ENCODE peak calls at places on chromosome 10, in eight cellular contexts. O is gastrocnemius medialis, V is IMR-90, B is thoracic aorta, L is body of pancreas, Y is endodermal cell, C is fibroblast of lung, R is heart left ventricle. W is an unnamed sample.

GRCh38 chr10:75470901-75471300 is 39.5 kb downstream of the LRMDA start:
- DNase-seq in V (no peak), Y (no peak), L (no peak), O (no peak), R (no peak), C (peak), B (no peak), W (no peak)

GRCh38 chr10:72058989-72059842 is 29.1 kb downstream of the SPOCK2 start:
- DNase-seq in L (no peak), V (no peak), C (peak), Y (no peak), R (no peak), B (no peak), O (no peak), W (no peak)

GRCh38 chr10:59366310-59366709 is 4.0 kb upstream of the FAM13C start:
- DNase-seq in C (no peak), L (peak), V (no peak), Y (no peak), R (peak), O (peak), B (no peak), W (no peak)

GRCh38 chr10:79983286-79983909 is 34.5 kb upstream of the SFTPD start:
- DNase-seq in V (no peak), L (no peak), Y (no peak), C (no peak), O (no peak), R (no peak), B (no peak), W (no peak)

GRCh38 chr10:46311501-46311951 is 24.7 kb downstream of the ANTXRL start:
- DNase-seq in V (no peak), Y (no peak), R (no peak), C (no peak), L (peak), B (no peak), O (no peak), W (peak)

GRCh38 chr10:79339266-79339665 is 8.0 kb upstream of the PPIF start:
- DNase-seq in R (no peak), O (no peak), Y (no peak), B (no peak), C (no peak), L (no peak), V (no peak), W (peak)

GRCh38 chr10:128268015-128268722 is 141.9 kb upstream of the MKI67 start:
- DNase-seq in Y (peak), L (no peak), B (no peak), C (peak), R (no peak), V (no peak), O (no peak), W (no peak)

GRCh38 chr10:43843331-43844101 is 194.8 kb upstream of the ZNF32 start:
- DNase-seq in C (peak), Y (no peak), O (peak), B (no peak), R (no peak), L (no peak), V (peak), W (no peak)

GRCh38 chr10:4835494-4835918 is 9.5 kb downstream of the AKR1E2 start:
- DNase-seq in O (no peak), Y (no peak), R (no peak), B (no peak), V (no peak), C (no peak), L (no peak), W (no peak)

GRCh38 chr10:46050956-46051355 is 4.9 kb upstream of the MSMB start:
- DNase-seq in O (no peak), L (no peak), R (no peak), V (no peak), C (peak), B (no peak), Y (peak), W (no peak)

GRCh38 chr10:78972947-78973900 is 95.5 kb upstream of the ZMIZ1 start:
- DNase-seq in O (peak), R (peak), V (peak), C (peak), B (peak), Y (peak), L (peak), W (peak)

GRCh38 chr10:43824934-43825333 is 176.3 kb upstream of the ZNF32 start:
- DNase-seq in O (peak), C (peak), L (peak), V (peak), R (peak), Y (no peak), B (peak), W (no peak)

GRCh38 chr10:26479766-26480492 is 41.8 kb downstream of the APBB1IP start:
- DNase-seq in C (no peak), V (no peak), L (no peak), Y (no peak), O (no peak), R (no peak), B (no peak), W (no peak)

GRCh38 chr10:99364125-99364524 is 35.0 kb downstream of the CNNM1 start:
- DNase-seq in Y (no peak), C (no peak), R (no peak), B (no peak), L (no peak), O (no peak), V (peak), W (no peak)

GRCh38 chr10:1178506-1178905 is 122.3 kb downstream of the WDR37 start:
- DNase-seq in O (no peak), R (no peak), B (no peak), Y (no peak), L (no peak), C (no peak), V (no peak), W (peak)

GRCh38 chr10:110401401-110402076 is 96.2 kb upstream of the DUSP5 start:
- DNase-seq in Y (peak), R (no peak), B (no peak), C (no peak), V (no peak), L (no peak), O (no peak), W (no peak)

GRCh38 chr10:117217196-117217761 is 20.0 kb downstream of the KCNK18 start:
- DNase-seq in O (no peak), B (no peak), C (no peak), R (no peak), L (peak), Y (peak), V (no peak), W (no peak)

GRCh38 chr10:113359664-113360063 is 193.2 kb upstream of the HABP2 start:
- DNase-seq in B (no peak), O (no peak), V (no peak), L (no peak), R (no peak), C (no peak), Y (no peak), W (no peak)

GRCh38 chr10:119724630-119725549 is 960 bp upstream of the INPP5F start:
- DNase-seq in Y (no peak), R (no peak), V (peak), B (no peak), L (peak), O (no peak), C (peak), W (no peak)

GRCh38 chr10:74079914-74080590 is 70.6 kb downstream of the AP3M1 start:
- DNase-seq in Y (no peak), C (peak), B (no peak), R (no peak), V (peak), O (no peak), L (no peak), W (no peak)

GRCh38 chr10:96089670-96090462 is 40.2 kb upstream of the ZNF518A start:
- DNase-seq in Y (no peak), L (peak), B (peak), O (peak), C (peak), R (peak), V (peak), W (peak)

GRCh38 chr10:96093948-96094347 is 36.1 kb upstream of the ZNF518A start:
- DNase-seq in L (no peak), C (no peak), V (no peak), Y (no peak), B (no peak), R (no peak), O (no peak), W (no peak)

GRCh38 chr10:96092999-96093767 is 36.9 kb upstream of the ZNF518A start:
- DNase-seq in V (no peak), C (no peak), R (no peak), Y (no peak), L (no peak), O (no peak), B (no peak), W (no peak)

GRCh38 chr10:96089116-96089515 is 41.0 kb upstream of the ZNF518A start:
- DNase-seq in V (no peak), C (no peak), Y (no peak), O (no peak), B (no peak), L (no peak), R (no peak), W (no peak)

DNA sequence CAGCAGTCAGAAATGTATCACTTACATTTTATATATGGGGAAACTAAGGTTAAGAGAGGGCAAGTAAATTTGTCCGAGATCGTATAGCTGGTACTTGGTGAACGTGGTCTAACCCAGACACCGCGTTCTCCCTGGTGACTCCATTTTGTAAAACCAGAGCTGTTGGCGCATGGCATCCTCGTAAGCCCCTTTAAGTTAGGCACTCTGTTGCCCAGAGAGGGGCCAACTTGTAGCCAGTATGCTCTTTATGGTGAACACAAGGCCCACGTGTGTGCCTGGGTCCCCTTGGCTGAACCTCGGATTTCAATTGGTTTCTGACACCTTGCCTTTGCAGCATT is 39.7 kb upstream of the ZNF518A start:
- DNase-seq in L (no peak), C (no peak), B (no peak), V (no peak), O (no peak), Y (no peak), R (no peak), W (no peak)
- H3K4me3 ChIP-seq in L (peak), C (peak), B (peak), V (peak), O (peak), Y (no peak), R (peak), W (peak)

GRCh38 chr10:101720606-101721230 is 25.7 kb upstream of the FBXW4 start:
- DNase-seq in O (no peak), R (no peak), C (no peak), L (no peak), B (no peak), Y (no peak), V (no peak), W (no peak)
- TF ChIP-seq CTCF in O (no peak), R (no peak), C (no peak), L (no peak), B (no peak), Y (no peak), V (no peak), W (no peak)

DNA sequence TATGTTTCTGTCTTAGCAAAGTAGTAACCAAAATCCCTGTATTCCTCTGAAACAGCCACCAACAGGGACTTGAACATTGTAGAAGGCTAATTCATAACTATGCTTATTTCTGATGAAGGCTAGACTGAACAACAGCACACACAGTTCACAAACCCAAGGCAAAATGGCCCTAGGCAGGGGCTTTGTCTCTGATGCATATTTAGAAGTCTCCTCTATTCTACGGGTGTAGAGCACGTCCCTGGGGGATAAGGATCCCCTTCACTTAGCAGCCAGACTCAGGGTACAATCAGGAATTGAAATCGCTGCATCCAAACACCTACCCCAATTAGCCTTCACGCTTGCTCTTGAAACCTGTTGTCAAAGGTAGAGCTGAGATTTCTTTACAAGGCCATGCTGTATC is 45.5 kb downstream of the FGFR2 start:
- DNase-seq in L (no peak), O (no peak), R (no peak), V (no peak), C (no peak), B (no peak), Y (no peak), W (no peak)
- H3K27ac ChIP-seq in L (peak), O (no peak), R (no peak), V (no peak), C (no peak), B (no peak), Y (no peak), W (no peak)

DNA sequence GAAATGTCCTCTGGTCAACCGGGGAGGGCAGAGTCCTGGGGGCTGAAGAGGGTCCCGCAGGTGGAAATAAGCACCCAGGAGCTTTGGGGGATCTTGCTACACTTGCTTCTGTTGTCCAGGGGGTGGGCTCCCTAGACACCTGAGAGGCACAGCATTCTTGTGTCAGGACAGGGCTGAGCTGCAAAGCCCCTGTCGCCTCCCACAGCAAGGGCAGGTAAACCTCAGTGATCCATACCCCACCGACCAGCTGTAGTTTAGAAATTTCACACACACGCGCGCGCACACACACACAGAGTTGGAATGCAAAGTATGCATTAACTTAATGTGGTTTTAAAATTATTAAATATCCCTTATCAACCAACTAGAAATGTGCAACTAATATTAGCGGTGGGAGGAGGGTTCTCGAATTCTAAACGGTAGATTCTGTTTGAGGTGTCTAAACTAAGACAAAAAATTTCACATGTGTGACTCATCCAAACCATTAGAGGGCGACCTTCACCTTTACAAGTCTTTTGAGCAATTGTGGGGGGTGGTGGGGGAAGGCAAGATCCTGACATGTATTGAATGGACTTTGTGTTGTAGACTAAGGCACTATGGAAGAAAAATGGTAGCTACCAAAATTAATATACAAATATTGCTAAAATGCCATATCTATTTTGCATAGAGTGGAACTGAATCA is 34.3 kb upstream of the PTF1A start:
- DNase-seq in V (peak), R (no peak), C (peak), L (peak), Y (peak), B (no peak), O (no peak), W (no peak)
- H3K4me3 ChIP-seq in V (no peak), R (no peak), C (no peak), L (no peak), Y (peak), B (no peak), O (no peak), W (no peak)